ENCODE peak calls at places on chromosomes 4 and X, in six cellular contexts. One of them, this sample, is unnamed.

GRCh38 chr4:41881931-41882621 is 53.2 kb upstream of the TMEM33 start:
- DNase-seq in ureter: no peak
- DNase-seq in KBM-7: no peak
- DNase-seq in tibial nerve: no peak
- DNase-seq in erythroblast: no peak
- DNase-seq in aorta: no peak
- DNase-seq in this sample: no peak

GRCh38 chrX:154121961-154122360 is 22.1 kb upstream of the OPN1LW start:
- DNase-seq in ureter: peak
- DNase-seq in KBM-7: peak
- DNase-seq in tibial nerve: no peak
- DNase-seq in erythroblast: no peak
- DNase-seq in aorta: no peak
- DNase-seq in this sample: no peak

GRCh38 chr4:2303121-2303685 is 41.3 kb upstream of the MXD4 start:
- DNase-seq in ureter: no peak
- DNase-seq in KBM-7: no peak
- DNase-seq in tibial nerve: no peak
- DNase-seq in erythroblast: no peak
- DNase-seq in aorta: no peak
- DNase-seq in this sample: no peak

GRCh38 chrX:54994668-54995452 is 872 bp upstream of the PFKFB1 start:
- DNase-seq in ureter: no peak
- DNase-seq in KBM-7: no peak
- DNase-seq in tibial nerve: no peak
- DNase-seq in erythroblast: no peak
- DNase-seq in aorta: no peak
- DNase-seq in this sample: peak

GRCh38 chr4:136281307-136281706 is 1251.0 kb downstream of the PCDH18 start:
- DNase-seq in ureter: no peak
- DNase-seq in KBM-7: no peak
- DNase-seq in tibial nerve: no peak
- DNase-seq in erythroblast: no peak
- DNase-seq in aorta: no peak
- DNase-seq in this sample: no peak

GRCh38 chr4:169398294-169398693 is 127.5 kb upstream of the SH3RF1 start:
- DNase-seq in ureter: no peak
- DNase-seq in KBM-7: peak
- DNase-seq in tibial nerve: no peak
- DNase-seq in erythroblast: no peak
- DNase-seq in aorta: no peak
- DNase-seq in this sample: peak

GRCh38 chr4:152165851-152166250 is 370.0 kb downstream of the FBXW7 start:
- DNase-seq in ureter: no peak
- DNase-seq in KBM-7: no peak
- DNase-seq in tibial nerve: no peak
- DNase-seq in erythroblast: no peak
- DNase-seq in aorta: no peak
- DNase-seq in this sample: no peak

GRCh38 chrX:107565916-107566602 is 62.3 kb upstream of the PRPS1 start:
- DNase-seq in ureter: no peak
- DNase-seq in KBM-7: no peak
- DNase-seq in tibial nerve: no peak
- DNase-seq in erythroblast: no peak
- DNase-seq in aorta: no peak
- DNase-seq in this sample: peak

GRCh38 chrX:19875051-19875432 is 12.4 kb downstream of the SH3KBP1 start:
- DNase-seq in ureter: no peak
- DNase-seq in KBM-7: peak
- DNase-seq in tibial nerve: no peak
- DNase-seq in erythroblast: no peak
- DNase-seq in aorta: no peak
- DNase-seq in this sample: peak

This sample was measured in NB4.